ENCODE peak calls at places on chromosomes 6 and 20, in four cellular contexts. Y is effector memory CD4-positive, alpha-beta T cell; J is colonic mucosa; W is GM23338. G is an unnamed sample. For H3K27me3 and H3K4me1, the result is how much of the 10 kb centered on the place peaks cover.

GRCh38 chr6:100463685-100464161 is 998 bp downstream of the SIM1 start:
- DNase-seq in J (no peak), W (peak), Y (no peak), G (no peak)

GRCh38 chr20:49712918-49713778 is 530 bp downstream of the B4GALT5 start:
- DNase-seq in W (peak), Y (peak), J (peak), G (no peak)

GRCh38 chr6:105745464-105746129 is 340.5 kb upstream of the PRDM1 start:
- DNase-seq in Y (no peak), J (no peak), W (no peak), G (no peak)

GRCh38 chr6:83343121-83343520 is 87.7 kb downstream of the ME1 start:
- DNase-seq in Y (no peak), W (no peak), J (no peak), G (no peak)

GRCh38 chr6:93727447-93727846 is 308.1 kb upstream of the EPHA7 start:
- DNase-seq in W (no peak), Y (no peak), J (no peak), G (no peak)

GRCh38 chr6:167394330-167394729 is 69.4 kb downstream of the TTLL2 start:
- DNase-seq in J (no peak), W (no peak), Y (no peak), G (no peak)

GRCh38 chr20:3190681-3191111 is 13.8 kb downstream of the DDRGK1 start:
- DNase-seq in J (no peak), W (peak), Y (no peak), G (no peak)

GRCh38 chr6:11525468-11526155 is 11.9 kb upstream of the TMEM170B start:
- DNase-seq in W (no peak), Y (no peak), J (peak), G (no peak)

GRCh38 chr20:46423342-46423741 is 16.9 kb upstream of the ELMO2 start:
- DNase-seq in W (peak), Y (no peak), J (no peak), G (no peak)
- H3K27me3 ChIP-seq in W (under half), Y (under half), J (under half), G (under half)

DNA sequence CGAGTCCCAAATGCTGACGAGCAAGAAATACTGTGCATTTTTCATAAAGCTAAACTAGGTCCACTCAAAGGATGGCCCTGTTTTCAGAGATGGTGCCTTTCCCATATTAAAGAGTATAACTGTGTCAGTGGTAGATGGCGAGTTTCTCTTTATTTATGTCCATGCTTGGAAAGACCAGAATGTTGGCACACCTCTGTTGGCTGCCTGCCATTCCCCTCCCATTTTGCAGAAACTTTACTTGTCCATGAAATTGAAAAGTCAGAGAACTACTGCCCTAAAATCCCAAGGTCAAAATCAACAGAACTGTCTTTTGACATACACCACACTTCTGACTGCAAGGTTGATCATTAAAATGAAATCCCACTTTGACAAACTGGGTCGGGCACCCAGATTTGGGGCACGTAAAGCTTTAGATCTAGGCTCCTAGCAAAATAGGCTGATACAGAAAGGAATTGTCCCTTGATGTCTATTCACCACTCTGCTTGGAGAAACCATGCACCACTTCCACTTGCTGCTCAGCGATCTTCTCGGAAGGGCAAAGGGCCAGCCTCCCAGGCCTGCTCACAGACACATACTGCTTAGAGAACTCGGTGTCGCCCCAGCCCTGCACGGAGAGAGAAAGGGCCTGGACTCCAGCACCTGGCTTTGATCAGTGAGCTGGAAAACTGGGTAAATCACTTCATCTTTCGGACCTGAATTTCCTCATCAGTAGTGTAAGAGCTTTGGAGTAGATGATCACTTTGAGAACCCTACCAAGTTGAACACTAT is 130.0 kb downstream of the AGPAT4 start:
- DNase-seq in Y (no peak), J (peak), W (no peak), G (no peak)
- H3K4me3 ChIP-seq in Y (no peak), J (no peak), W (no peak), G (no peak)

GRCh38 chr20:17896771-17897369 is 71.7 kb downstream of the SNX5 start:
- DNase-seq in W (no peak), Y (no peak), J (no peak), G (no peak)
- H3K4me1 ChIP-seq in W (under half), Y (under half), J (under half), G (under half)

GRCh38 chr6:24227556-24227955 is 101.5 kb downstream of the NRSN1 start:
- DNase-seq in J (no peak), W (peak), Y (no peak), G (no peak)

GRCh38 chr6:24228681-24229255 is 102.8 kb downstream of the NRSN1 start:
- DNase-seq in Y (no peak), J (no peak), W (no peak), G (no peak)

GRCh38 chr6:24225838-24226237 is 99.8 kb downstream of the NRSN1 start:
- DNase-seq in J (no peak), W (no peak), Y (no peak), G (no peak)

GRCh38 chr6:24231578-24231977 is 105.6 kb downstream of the NRSN1 start:
- DNase-seq in W (no peak), J (no peak), Y (no peak), G (no peak)

DNA sequence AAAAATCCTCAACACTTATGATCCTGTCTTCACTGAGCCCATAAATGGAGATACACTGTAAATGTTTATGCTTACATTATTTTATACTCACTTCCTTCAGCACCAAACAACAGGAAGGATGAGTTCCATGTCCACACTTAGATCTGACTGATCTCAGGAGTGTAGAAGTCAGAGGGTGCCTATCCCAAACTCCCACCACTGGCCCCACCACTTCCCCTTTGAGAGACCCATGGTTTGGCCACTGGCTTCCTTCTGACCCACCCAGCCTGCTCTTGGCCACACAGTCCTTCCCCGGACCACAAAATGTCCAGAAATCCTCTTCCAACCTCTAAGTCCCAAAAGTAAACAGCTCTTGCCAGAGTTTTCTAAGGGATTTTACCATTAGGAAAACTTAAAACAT is 103.7 kb downstream of the NRSN1 start:
- DNase-seq in W (no peak), J (no peak), Y (no peak), G (no peak)
- H3K27me3 ChIP-seq in W (under half), J (under half), Y (under half), G (under half)

G was measured in CD4-positive, CD25-positive, alpha-beta regulatory T cell.